ENCODE peak calls at places on chromosomes 5 and 9, in four cellular contexts. Z is tibial artery, D is mesothelial cell of epicardium, G is neural crest cell. X is an unnamed sample.

GRCh38 chr9:1554123-1555045 is 460.8 kb upstream of the SMARCA2 start:
- DNase-seq in Z (no peak), D (no peak), G (no peak), X (no peak)

GRCh38 chr9:79492092-79492995 is 79.4 kb upstream of the TLE4 start:
- DNase-seq in Z (no peak), D (no peak), G (no peak), X (no peak)

GRCh38 chr5:97094579-97095317 is 47.7 kb downstream of the LIX1 start:
- DNase-seq in Z (no peak), D (no peak), G (no peak), X (no peak)

GRCh38 chr5:178474562-178475184 is 115.5 kb downstream of the COL23A1 start:
- DNase-seq in Z (no peak), D (no peak), G (no peak), X (no peak)

GRCh38 chr5:111144352-111144930 is 52.3 kb downstream of the WDR36 start:
- DNase-seq in Z (no peak), D (no peak), G (no peak), X (no peak)

GRCh38 chr9:109466623-109467590 is 31.2 kb downstream of the PTPN3 start:
- DNase-seq in Z (no peak), D (no peak), G (no peak), X (no peak)

GRCh38 chr9:96109718-96110351 is 192.1 kb downstream of the HSD17B3 start:
- DNase-seq in Z (no peak), D (no peak), G (no peak), X (no peak)

GRCh38 chr9:37916471-37917314 is 12.8 kb upstream of the SLC25A51 start:
- DNase-seq in Z (no peak), D (no peak), G (no peak), X (no peak)

GRCh38 chr5:134435525-134435924 is 23.8 kb upstream of the CDKN2AIPNL start:
- DNase-seq in Z (no peak), D (no peak), G (no peak), X (no peak)

GRCh38 chr5:52283221-52283620 is 504.5 kb upstream of the ITGA1 start:
- DNase-seq in Z (no peak), D (no peak), G (no peak), X (no peak)

GRCh38 chr5:167096816-167097215 is 1194.6 kb upstream of the WWC1 start:
- DNase-seq in Z (no peak), D (no peak), G (no peak), X (no peak)

GRCh38 chr9:97846347-97846746 is 6.7 kb upstream of the FOXE1 start:
- DNase-seq in Z (no peak), D (no peak), G (no peak), X (no peak)

GRCh38 chr5:177085985-177086917 is at the start of gene FGFR4:
- DNase-seq in Z (no peak), D (peak; percentile 63), G (peak; percentile 41), X (peak; percentile 32)

GRCh38 chr5:59584858-59585846 is 308.4 kb downstream of the PDE4D start:
- DNase-seq in Z (no peak), D (no peak), G (no peak), X (no peak)

GRCh38 chr5:148623741-148624140 is 30.6 kb downstream of the HTR4 start:
- DNase-seq in Z (no peak), D (no peak), G (no peak), X (no peak)

GRCh38 chr9:75088646-75089368 is 493 bp downstream of the OSTF1 start:
- DNase-seq in Z (peak; percentile 70), D (peak; percentile 45), G (no peak), X (no peak)

GRCh38 chr9:84932915-84933527 is 263.5 kb downstream of the NTRK2 start:
- DNase-seq in Z (no peak), D (no peak), G (no peak), X (no peak)

GRCh38 chr5:151082976-151083651 is 2.3 kb upstream of the TNIP1 start:
- DNase-seq in Z (no peak), D (no peak), G (no peak), X (no peak)

GRCh38 chr9:126696091-126696763 is 82.5 kb downstream of the LMX1B start:
- DNase-seq in Z (no peak), D (no peak), G (no peak), X (no peak)

GRCh38 chr5:132692632-132692967 is 18.8 kb downstream of the IL4 start:
- DNase-seq in Z (no peak), D (no peak), G (no peak), X (no peak)

GRCh38 chr5:168404366-168404765 is 81.9 kb upstream of the RARS1 start:
- DNase-seq in Z (no peak), D (no peak), G (no peak), X (no peak)

GRCh38 chr9:33719581-33720374 is 75.6 kb upstream of the PRSS3 start:
- DNase-seq in Z (no peak), D (peak; percentile 40), G (peak; percentile 35), X (no peak)

GRCh38 chr9:121650220-121651013 is 1.0 kb upstream of the DAB2IP start:
- DNase-seq in Z (no peak), D (peak; percentile 92), G (peak; percentile 81), X (no peak)

GRCh38 chr5:56766926-56767325 is 48.4 kb upstream of the MAP3K1 start:
- DNase-seq in Z (no peak), D (no peak), G (no peak), X (no peak)

GRCh38 chr5:35971878-35972210 is 19.3 kb downstream of the UGT3A1 start:
- DNase-seq in Z (no peak), D (no peak), G (no peak), X (no peak)

GRCh38 chr5:4832491-4832890 is 307.6 kb upstream of the ADAMTS16 start:
- DNase-seq in Z (no peak), D (no peak), G (no peak), X (no peak)

GRCh38 chr9:72828281-72828731 is 124.5 kb downstream of the ALDH1A1 start:
- DNase-seq in Z (no peak), D (no peak), G (no peak), X (no peak)

GRCh38 chr9:27683181-27683580 is 109.9 kb upstream of the C9orf72 start:
- DNase-seq in Z (no peak), D (no peak), G (no peak), X (no peak)

GRCh38 chr5:126354857-126355731 is 68.1 kb upstream of the GRAMD2B start:
- DNase-seq in Z (no peak), D (no peak), G (no peak), X (no peak)

DNA sequence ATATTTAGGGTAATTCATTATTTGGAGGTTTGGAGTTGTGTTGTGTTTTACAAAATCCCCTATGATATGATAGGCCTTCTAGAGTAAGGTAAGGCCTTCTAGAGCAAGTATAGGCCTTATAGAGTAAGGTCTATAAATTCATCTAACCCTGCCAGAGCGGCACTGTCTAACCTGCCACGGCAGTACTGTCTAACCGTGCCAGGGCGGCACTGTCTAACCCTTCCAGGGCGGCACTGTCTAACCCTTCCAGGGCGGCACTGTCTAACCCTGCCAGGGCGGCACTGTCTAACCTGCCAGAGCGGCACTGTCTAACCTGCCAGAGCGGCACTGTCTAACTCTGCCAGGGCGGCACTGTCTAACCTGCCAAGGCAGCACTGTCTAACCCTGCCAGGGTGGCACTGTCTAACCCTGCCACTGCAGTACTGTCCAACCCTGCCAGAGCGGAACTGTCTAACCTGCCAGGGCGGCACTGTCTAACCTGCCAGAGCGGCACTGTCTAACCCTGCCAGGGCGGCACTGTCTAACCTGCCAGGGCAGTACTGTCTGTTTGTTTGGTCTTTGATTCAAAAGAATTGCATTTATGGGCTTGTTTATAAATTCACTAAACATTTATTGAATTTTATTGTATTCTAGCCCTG is 9.6 kb downstream of the RNF20 start:
- DNase-seq in Z (no peak), D (no peak), G (no peak), X (no peak)
- TF ChIP-seq CTCF in Z (no peak), D (no peak), G (no peak), X (no peak)

GRCh38 chr9:13967011-13967410 is 346.9 kb downstream of the NFIB start:
- DNase-seq in Z (no peak), D (no peak), G (no peak), X (no peak)
- TF ChIP-seq CTCF in Z (no peak), D (no peak), G (no peak), X (no peak)

GRCh38 chr5:172661536-172661935 is 20.5 kb downstream of the NEURL1B start:
- DNase-seq in Z (no peak), D (no peak), G (no peak), X (no peak)

GRCh38 chr5:172658869-172659513 is 17.9 kb downstream of the NEURL1B start:
- DNase-seq in Z (peak; percentile 63), D (no peak), G (no peak), X (no peak)

GRCh38 chr5:172660974-172661373 is 19.9 kb downstream of the NEURL1B start:
- DNase-seq in Z (no peak), D (no peak), G (no peak), X (no peak)

GRCh38 chr5:172659570-172659908 is 18.5 kb downstream of the NEURL1B start:
- DNase-seq in Z (no peak), D (no peak), G (no peak), X (no peak)

DNA sequence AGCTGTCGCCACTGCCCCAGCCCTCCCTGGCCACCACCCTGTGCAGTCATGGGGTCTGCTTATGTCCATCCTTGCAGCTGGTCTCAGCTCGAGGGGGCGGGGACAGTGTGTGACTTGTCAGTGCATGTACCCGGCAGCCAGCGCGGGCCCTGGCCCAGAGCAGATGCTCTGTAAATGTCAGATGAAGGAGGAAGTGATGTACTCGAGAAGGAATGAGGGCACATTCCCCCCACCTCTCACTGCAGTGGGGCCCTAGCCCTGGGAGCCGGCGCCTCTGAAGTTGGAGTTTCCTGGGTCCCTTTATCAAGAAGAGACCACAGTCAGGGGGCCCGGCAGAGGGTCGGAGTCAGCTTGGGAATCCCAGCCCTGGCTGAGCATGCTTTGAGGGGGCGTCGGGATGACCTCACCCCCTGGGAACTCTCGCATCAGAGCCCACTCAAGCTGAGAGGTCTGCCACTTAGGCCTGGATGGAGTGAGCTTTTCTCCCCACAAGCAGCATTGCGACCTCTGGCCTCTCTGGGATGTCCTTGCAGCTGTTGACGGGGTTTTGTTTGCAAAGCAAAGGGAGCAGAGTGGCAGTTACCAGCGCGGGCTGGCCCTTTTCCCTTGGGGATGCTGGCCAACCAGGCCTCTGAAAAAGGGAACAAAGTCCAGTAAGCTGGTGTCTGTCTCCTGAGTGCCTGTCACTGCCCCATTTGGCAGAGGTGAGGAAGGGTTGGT is 19.0 kb downstream of the NEURL1B start:
- DNase-seq in Z (peak; percentile 92), D (peak; percentile 79), G (peak; percentile 65), X (no peak)
- TF ChIP-seq CTCF in Z (no peak), D (no peak), G (no peak), X (no peak)

GRCh38 chr5:75156585-75156984 is 80.1 kb downstream of the ANKRD31 start:
- DNase-seq in Z (no peak), D (no peak), G (no peak), X (no peak)
- TF ChIP-seq CTCF in Z (no peak), D (no peak), G (peak; percentile 29), X (no peak)

GRCh38 chr5:87885727-87886126 is 382.9 kb downstream of the TMEM161B start:
- DNase-seq in Z (no peak), D (no peak), G (no peak), X (no peak)
- TF ChIP-seq CTCF in Z (no peak), D (no peak), G (peak; percentile 30), X (no peak)

X was measured in omental fat pad.